ENCODE peak calls at places on chromosomes 4 and X, in nine cellular contexts. P, R, F, K, O, J, H, Z and B are unnamed samples.

GRCh38 chrX:110163488-110163887 is 154.4 kb downstream of the AMMECR1 start:
- DNase-seq in R (no peak), J (no peak), Z (no peak), P (no peak), H (no peak), O (no peak), F (no peak), K (no peak), B (no peak)

GRCh38 chr4:62640296-62640695 is 1440.2 kb downstream of the ADGRL3 start:
- DNase-seq in H (no peak), F (no peak), O (no peak), K (no peak), R (no peak), Z (no peak), J (no peak), P (no peak), B (no peak)

GRCh38 chrX:47218280-47218919 is at the start of gene CDK16:
- DNase-seq in P (peak), K (peak), F (peak), J (peak), Z (peak), H (no peak), O (peak), R (peak), B (peak)

GRCh38 chr4:4791299-4791798 is 68.1 kb upstream of the MSX1 start:
- DNase-seq in O (no peak), K (no peak), Z (no peak), J (no peak), P (no peak), R (no peak), H (no peak), F (peak), B (no peak)

GRCh38 chrX:46791927-46792825 is 33.3 kb upstream of the SLC9A7 start:
- DNase-seq in F (no peak), Z (peak), P (peak), H (no peak), O (peak), R (no peak), K (peak), J (peak), B (no peak)

GRCh38 chrX:21740329-21741274 is 17.3 kb downstream of the SMPX start:
- DNase-seq in O (peak), J (peak), R (peak), P (peak), H (no peak), K (no peak), Z (no peak), F (no peak), B (peak)

GRCh38 chr4:150219841-150220240 is 141.6 kb downstream of the DCLK2 start:
- DNase-seq in P (no peak), Z (no peak), R (no peak), H (no peak), O (no peak), F (no peak), K (no peak), J (no peak), B (no peak)

GRCh38 chrX:1215123-1215823 is 2.8 kb upstream of the CRLF2 start:
- DNase-seq in J (no peak), H (no peak), O (no peak), K (no peak), P (no peak), Z (no peak), F (no peak), R (no peak), B (no peak)

GRCh38 chr4:114734581-114734980 is 136.0 kb downstream of the UGT8 start:
- DNase-seq in O (no peak), J (no peak), Z (no peak), R (no peak), F (no peak), H (peak), P (no peak), K (no peak), B (no peak)

GRCh38 chrX:134747006-134747405 is 88.7 kb upstream of the PLAC1 start:
- DNase-seq in F (no peak), J (no peak), R (no peak), H (no peak), Z (no peak), O (no peak), P (no peak), K (no peak), B (no peak)

GRCh38 chrX:147803948-147804347 is 107.8 kb upstream of the FMR1 start:
- DNase-seq in P (peak), Z (peak), R (no peak), O (no peak), F (no peak), J (no peak), K (peak), H (no peak), B (no peak)

GRCh38 chr4:176013466-176014247 is 52.0 kb upstream of the WDR17 start:
- DNase-seq in O (no peak), J (no peak), Z (no peak), K (no peak), R (no peak), H (no peak), F (no peak), P (no peak), B (no peak)

GRCh38 chr4:52588097-52588496 is 71.0 kb downstream of the USP46 start:
- DNase-seq in O (peak), F (no peak), R (peak), H (peak), K (peak), J (no peak), Z (peak), P (peak), B (no peak)

GRCh38 chr4:165580379-165580905 is 201.6 kb downstream of the CPE start:
- DNase-seq in R (no peak), P (no peak), F (no peak), O (no peak), Z (peak), K (no peak), J (no peak), H (no peak), B (no peak)
- TF ChIP-seq EP300 in R (no peak), P (no peak), F (no peak), O (no peak), Z (no peak), K (no peak), J (no peak), H (no peak), B (no peak)

DNA sequence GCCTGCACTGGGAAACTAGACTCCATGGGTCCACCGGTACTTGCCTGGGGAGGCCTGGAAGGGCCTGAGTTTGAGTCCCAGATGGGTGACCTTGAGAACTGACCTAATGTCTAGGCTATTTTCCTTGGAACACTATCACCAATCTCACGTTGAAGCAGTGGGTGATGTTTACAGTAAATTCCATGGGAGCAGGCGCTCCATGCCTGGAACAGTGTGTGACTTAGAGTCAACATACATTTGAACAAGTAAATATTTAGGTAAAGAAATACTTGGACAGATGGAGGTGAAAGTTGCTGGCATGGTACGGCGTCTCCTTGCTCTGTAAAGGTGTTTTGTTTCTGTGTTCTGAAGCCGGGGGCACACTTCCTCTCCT is 47.5 kb downstream of the TBC1D14 start:
- DNase-seq in K (no peak), H (no peak), O (no peak), R (no peak), F (no peak), P (no peak), Z (no peak), J (peak), B (no peak)
- TF ChIP-seq EP300 in K (no peak), H (no peak), O (no peak), R (peak), F (no peak), P (no peak), Z (no peak), J (no peak), B (no peak)

DNA sequence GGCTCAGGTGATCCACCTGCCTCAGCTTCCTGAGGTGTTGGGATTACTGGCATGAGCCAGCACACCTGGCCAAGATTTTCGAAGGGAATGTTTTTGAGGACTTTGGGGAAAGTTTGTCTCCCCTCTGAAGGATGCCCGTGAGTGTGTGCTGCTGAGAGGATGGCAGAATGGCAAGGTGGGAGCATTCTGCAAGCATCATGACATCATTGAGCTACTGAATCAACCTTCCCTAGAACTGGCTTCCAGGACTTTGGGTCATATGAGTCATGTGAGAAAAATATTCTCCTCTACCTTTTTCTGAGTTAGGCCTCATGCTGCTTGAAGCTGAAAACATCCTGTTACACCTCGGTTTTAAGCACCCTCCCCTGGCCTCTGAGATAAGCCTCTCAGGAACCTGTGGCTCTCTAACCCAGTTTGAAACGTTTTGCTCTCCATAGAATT is 31.0 kb downstream of the TMEM131L start:
- DNase-seq in Z (peak), F (no peak), J (no peak), H (no peak), O (no peak), P (peak), R (no peak), K (peak), B (no peak)
- TF ChIP-seq EP300 in Z (no peak), F (no peak), J (no peak), H (no peak), O (no peak), P (no peak), R (no peak), K (no peak), B (no peak)

DNA sequence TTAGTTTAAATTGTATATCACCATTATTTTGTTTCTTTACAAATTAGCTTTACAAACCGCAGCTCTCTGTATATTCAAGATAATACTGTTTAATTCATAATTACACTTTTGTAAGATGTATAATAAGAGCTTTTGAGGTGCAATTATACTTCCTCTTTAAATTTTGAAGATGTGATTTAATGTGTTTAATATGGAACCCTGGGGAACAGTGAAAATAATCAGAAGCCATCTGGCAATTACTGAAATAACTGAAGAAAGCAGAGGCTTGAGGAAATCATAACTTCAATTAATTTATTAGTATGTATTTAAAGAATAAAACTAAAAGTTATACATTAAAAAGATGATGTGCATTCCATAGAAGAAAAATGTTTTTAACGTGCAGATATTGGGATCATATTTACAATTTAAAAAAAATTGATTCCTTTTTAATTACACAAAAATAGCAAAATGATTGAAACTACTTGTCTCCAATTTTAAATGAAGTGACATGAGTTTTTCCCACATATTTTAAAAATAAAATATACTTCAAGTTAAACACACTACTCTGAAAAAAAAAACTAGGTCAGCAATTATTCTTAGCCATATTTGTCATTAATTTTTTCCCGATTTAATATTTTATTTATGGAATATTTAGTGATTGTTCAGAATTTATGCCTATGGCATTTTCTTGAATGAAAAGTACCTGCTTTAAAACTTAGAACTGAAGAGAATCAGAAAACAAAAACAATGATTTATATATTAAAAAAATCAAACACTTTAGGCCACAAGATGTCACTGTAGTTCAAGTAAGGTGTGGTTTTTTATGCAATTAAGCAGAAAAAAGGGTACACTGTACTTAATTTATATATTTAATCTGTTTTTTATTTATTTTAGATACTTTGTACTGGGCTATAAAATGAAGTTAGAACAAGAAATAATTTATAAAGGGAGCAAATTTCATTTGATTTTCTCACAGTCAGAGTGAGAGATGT is 942.7 kb upstream of the NDST4 start:
- DNase-seq in P (no peak), H (no peak), R (no peak), O (no peak), J (no peak), F (no peak), Z (no peak), K (peak), B (no peak)
- TF ChIP-seq EP300 in P (no peak), H (no peak), R (no peak), O (no peak), J (no peak), F (no peak), Z (no peak), K (no peak), B (no peak)

GRCh38 chrX:12494400-12495138 is 296.6 kb upstream of the PRPS2 start:
- DNase-seq in O (no peak), R (no peak), H (no peak), Z (no peak), J (no peak), F (no peak), P (no peak), K (no peak), B (no peak)

GRCh38 chrX:12496343-12496742 is 294.9 kb upstream of the PRPS2 start:
- DNase-seq in R (no peak), J (no peak), H (no peak), Z (no peak), K (no peak), P (no peak), O (no peak), F (no peak), B (no peak)

GRCh38 chrX:12497832-12498591 is 293.2 kb upstream of the PRPS2 start:
- DNase-seq in P (no peak), J (no peak), F (no peak), K (peak), O (no peak), Z (peak), H (no peak), R (no peak), B (no peak)
- TF ChIP-seq EP300 in P (no peak), J (no peak), F (no peak), K (no peak), O (no peak), Z (no peak), H (no peak), R (no peak), B (no peak)

DNA sequence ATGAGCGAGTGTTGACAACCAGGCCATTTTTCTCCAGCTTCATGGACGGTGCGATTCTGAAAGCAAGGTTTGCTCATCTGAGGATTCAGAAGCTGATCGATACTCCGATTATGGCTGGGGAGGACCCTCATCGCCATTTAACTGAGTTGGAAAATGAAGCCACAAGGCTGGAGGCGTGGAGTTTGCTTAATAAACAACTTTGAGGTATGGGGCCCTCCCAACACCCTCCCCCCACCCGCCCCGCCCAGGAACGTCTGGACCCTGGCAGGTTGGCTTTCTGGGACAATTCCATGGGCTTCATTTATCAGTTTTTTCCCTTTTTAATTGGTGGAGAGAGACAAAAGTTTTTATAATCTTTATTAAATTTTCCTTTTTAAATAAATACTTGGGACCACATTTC is 52.5 kb downstream of the C4orf51 start:
- DNase-seq in H (no peak), F (no peak), P (no peak), J (no peak), K (no peak), O (no peak), R (peak), Z (no peak), B (peak)
- TF ChIP-seq EP300 in H (no peak), F (no peak), P (no peak), J (no peak), K (no peak), O (no peak), R (no peak), Z (no peak), B (no peak)

GRCh38 chr4:98470366-98470765 is 188.0 kb downstream of the TSPAN5 start:
- DNase-seq in O (no peak), J (no peak), P (no peak), F (no peak), H (no peak), K (no peak), Z (no peak), R (no peak), B (no peak)

GRCh38 chr4:98470831-98471230 is 187.6 kb downstream of the TSPAN5 start:
- DNase-seq in Z (no peak), R (no peak), J (no peak), P (no peak), O (no peak), K (peak), H (no peak), F (no peak), B (no peak)

GRCh38 chr4:98473046-98473445 is 185.4 kb downstream of the TSPAN5 start:
- DNase-seq in P (no peak), O (no peak), Z (no peak), H (no peak), F (no peak), K (no peak), R (no peak), J (no peak), B (no peak)

GRCh38 chr4:98476891-98477290 is 181.5 kb downstream of the TSPAN5 start:
- DNase-seq in J (no peak), O (no peak), P (no peak), H (no peak), R (no peak), F (no peak), Z (no peak), K (no peak), B (no peak)

DNA sequence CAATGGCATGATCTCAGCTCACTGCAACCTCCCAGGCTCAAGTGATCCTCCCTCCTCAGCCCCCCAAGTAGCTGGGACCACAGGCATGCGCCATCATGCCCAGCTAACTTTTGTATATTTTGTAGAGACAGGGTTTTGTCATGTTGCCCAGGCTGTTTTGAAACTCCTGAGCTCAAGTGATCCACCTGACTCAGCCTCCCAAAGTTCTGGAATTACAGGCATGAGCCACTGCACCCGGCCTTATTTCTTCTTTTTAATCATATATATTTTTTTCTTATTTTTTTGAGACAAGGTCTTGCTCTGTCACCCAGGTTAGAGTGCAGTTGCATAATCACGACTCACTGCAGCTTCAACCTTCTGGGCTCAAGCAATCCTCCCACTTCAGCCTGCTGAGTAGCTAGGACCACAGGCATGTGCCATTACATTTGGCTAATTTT is 184.0 kb downstream of the TSPAN5 start:
- DNase-seq in H (no peak), O (no peak), K (no peak), Z (peak), P (no peak), F (no peak), R (no peak), J (no peak), B (no peak)
- TF ChIP-seq EP300 in H (no peak), O (no peak), K (no peak), Z (no peak), P (no peak), F (no peak), R (no peak), J (no peak), B (no peak)

DNA sequence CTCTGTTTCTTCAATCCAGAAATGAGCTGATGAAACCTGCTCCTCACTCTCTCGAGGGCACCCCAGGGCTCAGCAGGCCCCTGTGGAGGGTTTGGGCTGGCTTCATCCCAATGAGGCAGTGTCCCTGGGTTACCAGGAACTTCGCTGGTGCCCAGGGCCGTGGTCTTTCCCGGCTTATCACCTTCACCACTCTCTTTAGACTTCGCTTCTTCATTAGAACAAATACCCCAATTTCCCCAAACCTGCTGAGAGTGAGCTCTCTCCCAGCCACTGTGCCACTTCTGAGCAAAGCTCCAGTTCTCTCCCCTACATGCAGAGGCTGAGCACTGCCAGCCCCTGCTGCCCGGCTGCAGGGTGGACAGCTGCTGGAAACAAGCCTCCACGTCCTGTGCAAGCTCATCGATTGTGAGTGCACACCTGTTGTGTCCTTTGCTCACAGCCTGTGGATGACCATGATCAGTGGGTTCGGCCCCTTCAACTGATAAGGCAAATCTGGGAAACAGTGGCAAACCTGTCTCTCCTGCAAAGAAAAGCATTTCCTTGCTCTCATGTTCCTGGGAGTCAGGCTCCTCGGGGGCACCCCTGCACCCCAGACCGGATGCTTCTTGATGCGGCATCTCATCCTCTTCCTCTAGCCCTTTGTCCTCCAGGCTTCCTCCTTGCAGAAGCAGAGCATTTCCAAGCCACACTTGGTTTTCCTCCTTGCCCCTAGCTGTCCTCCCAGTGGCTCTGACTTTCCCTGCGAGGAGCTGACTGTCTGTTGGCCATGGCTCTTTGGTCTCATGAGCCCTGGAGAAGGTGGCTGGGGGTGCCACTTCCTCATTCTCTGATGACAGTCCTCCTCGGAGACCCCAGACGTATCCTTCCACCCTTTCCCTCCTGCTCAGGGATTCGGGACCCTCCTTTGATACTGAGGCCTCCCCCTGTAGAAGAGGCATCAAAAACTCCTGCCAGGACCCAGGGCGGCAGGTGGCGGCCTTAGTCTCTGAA is 28.7 kb downstream of the C4orf50 start:
- DNase-seq in H (no peak), O (no peak), P (no peak), Z (no peak), R (no peak), F (no peak), K (no peak), J (peak), B (no peak)
- TF ChIP-seq EP300 in H (no peak), O (no peak), P (no peak), Z (no peak), R (no peak), F (no peak), K (no peak), J (no peak), B (no peak)

GRCh38 chr4:70601422-70602039 is 9.5 kb downstream of the AMBN start:
- DNase-seq in K (peak), H (peak), P (peak), F (no peak), O (no peak), J (peak), Z (peak), R (peak), B (peak)
- TF ChIP-seq EP300 in K (no peak), H (no peak), P (no peak), F (no peak), O (no peak), J (no peak), Z (no peak), R (no peak), B (no peak)